ENCODE peak calls at places on chromosome 9, in seven cellular contexts. E, Z, X, R, W, S and I are unnamed samples.
A peak's percentile ranks its signal among the peaks of the same experiment; 100 is the strongest.

GRCh38 chr9:38689678-38690077 is 30.3 kb downstream of the FAM240B start:
- DNase-seq in E (no peak), Z (no peak), X (no peak), R (peak; percentile 37), W (no peak), S (peak; percentile 22), I (peak; percentile 48)

GRCh38 chr9:90064248-90064647 is 459.4 kb downstream of the GADD45G start:
- DNase-seq in E (no peak), Z (no peak), X (no peak), R (no peak), W (peak; percentile 62), S (no peak), I (no peak)

GRCh38 chr9:137339606-137340462 is 37.8 kb upstream of the NRARP start:
- DNase-seq in E (no peak), Z (no peak), X (peak; percentile 8), R (peak; percentile 62), W (no peak), S (no peak), I (no peak)

GRCh38 chr9:126781717-126782388 is 23.0 kb upstream of the ZBTB43 start:
- DNase-seq in E (peak; percentile 89), Z (peak; percentile 84), X (peak; percentile 89), R (peak; percentile 49), W (peak; percentile 96), S (peak; percentile 65), I (peak; percentile 75)

GRCh38 chr9:111925017-111925770 is 28.6 kb downstream of the UGCG start:
- DNase-seq in E (no peak), Z (no peak), X (no peak), R (no peak), W (no peak), S (no peak), I (no peak)

GRCh38 chr9:97830884-97831829 is 21.9 kb upstream of the FOXE1 start:
- DNase-seq in E (no peak), Z (no peak), X (no peak), R (no peak), W (no peak), S (no peak), I (no peak)

GRCh38 chr9:35859310-35859994 is 10.7 kb downstream of the OR13J1 start:
- DNase-seq in E (no peak), Z (no peak), X (peak; percentile 27), R (peak; percentile 4), W (peak; percentile 91), S (no peak), I (no peak)

GRCh38 chr9:114981095-114981494 is 50.7 kb upstream of the TNFSF8 start:
- DNase-seq in E (no peak), Z (no peak), X (no peak), R (no peak), W (no peak), S (no peak), I (peak; percentile 11)

GRCh38 chr9:110040788-110041187 is 167.2 kb downstream of the C9orf152 start:
- DNase-seq in E (no peak), Z (no peak), X (no peak), R (peak; percentile 85), W (no peak), S (no peak), I (no peak)

GRCh38 chr9:75152416-75152815 is 64.1 kb downstream of the OSTF1 start:
- DNase-seq in E (no peak), Z (no peak), X (no peak), R (no peak), W (no peak), S (no peak), I (no peak)

GRCh38 chr9:89686134-89686533 is 81.3 kb downstream of the GADD45G start:
- DNase-seq in E (peak; percentile 85), Z (no peak), X (no peak), R (no peak), W (no peak), S (no peak), I (no peak)

GRCh38 chr9:107119294-107119693 is 163.8 kb upstream of the RAD23B start:
- DNase-seq in E (no peak), Z (no peak), X (no peak), R (no peak), W (no peak), S (no peak), I (no peak)

GRCh38 chr9:21357479-21358290 is 7.0 kb upstream of the IFNA6 start:
- DNase-seq in E (no peak), Z (no peak), X (no peak), R (peak; percentile 22), W (no peak), S (no peak), I (no peak)
- H3K4me3 ChIP-seq in E (no peak overlapping the region), Z (no peak overlapping the region), X (no peak overlapping the region), R (no peak overlapping the region), W (no peak overlapping the region), S (no peak overlapping the region), I (no peak overlapping the region)

GRCh38 chr9:136110082-136111061 is 8.3 kb downstream of the TMEM250 start:
- DNase-seq in E (no peak), Z (no peak), X (no peak), R (peak; percentile 21), W (no peak), S (no peak), I (peak; percentile 62)
- TF ChIP-seq CTCF in E (no peak), Z (no peak), X (no peak), R (peak; percentile 37), W (no peak), S (peak; percentile 16), I (no peak)

GRCh38 chr9:27497883-27498553 is 26.1 kb upstream of the IFNK start:
- DNase-seq in E (no peak), Z (no peak), X (no peak), R (no peak), W (no peak), S (no peak), I (no peak)
- H3K4me3 ChIP-seq in E (no peak overlapping the region), Z (no peak overlapping the region), X (no peak overlapping the region), R (no peak overlapping the region), W (no peak overlapping the region), S (no peak overlapping the region), I (no peak overlapping the region)

GRCh38 chr9:15967068-15967467 is 414.2 kb downstream of the CCDC171 start:
- DNase-seq in E (no peak), Z (no peak), X (no peak), R (no peak), W (no peak), S (no peak), I (no peak)
- TF ChIP-seq CTCF in E (no peak), Z (no peak), X (no peak), R (no peak), W (no peak), S (peak; percentile 23), I (no peak)

GRCh38 chr9:86939896-86940295 is 7.4 kb downstream of the GAS1 start:
- DNase-seq in E (no peak), Z (no peak), X (no peak), R (no peak), W (no peak), S (no peak), I (no peak)

GRCh38 chr9:86939311-86939710 is 8.0 kb downstream of the GAS1 start:
- DNase-seq in E (no peak), Z (no peak), X (no peak), R (no peak), W (no peak), S (no peak), I (no peak)

GRCh38 chr9:86942352-86943222 is 4.7 kb downstream of the GAS1 start:
- DNase-seq in E (no peak), Z (no peak), X (no peak), R (no peak), W (no peak), S (no peak), I (no peak)

GRCh38 chr9:86940774-86941173 is 6.5 kb downstream of the GAS1 start:
- DNase-seq in E (no peak), Z (no peak), X (no peak), R (no peak), W (no peak), S (no peak), I (no peak)

GRCh38 chr9:86941196-86941595 is 6.1 kb downstream of the GAS1 start:
- DNase-seq in E (no peak), Z (no peak), X (no peak), R (no peak), W (no peak), S (no peak), I (no peak)
- H3K4me3 ChIP-seq in E (no peak overlapping the region), Z (no peak overlapping the region), X (no peak overlapping the region), R (no peak overlapping the region), W (no peak overlapping the region), S (no peak overlapping the region), I (no peak overlapping the region)

DNA sequence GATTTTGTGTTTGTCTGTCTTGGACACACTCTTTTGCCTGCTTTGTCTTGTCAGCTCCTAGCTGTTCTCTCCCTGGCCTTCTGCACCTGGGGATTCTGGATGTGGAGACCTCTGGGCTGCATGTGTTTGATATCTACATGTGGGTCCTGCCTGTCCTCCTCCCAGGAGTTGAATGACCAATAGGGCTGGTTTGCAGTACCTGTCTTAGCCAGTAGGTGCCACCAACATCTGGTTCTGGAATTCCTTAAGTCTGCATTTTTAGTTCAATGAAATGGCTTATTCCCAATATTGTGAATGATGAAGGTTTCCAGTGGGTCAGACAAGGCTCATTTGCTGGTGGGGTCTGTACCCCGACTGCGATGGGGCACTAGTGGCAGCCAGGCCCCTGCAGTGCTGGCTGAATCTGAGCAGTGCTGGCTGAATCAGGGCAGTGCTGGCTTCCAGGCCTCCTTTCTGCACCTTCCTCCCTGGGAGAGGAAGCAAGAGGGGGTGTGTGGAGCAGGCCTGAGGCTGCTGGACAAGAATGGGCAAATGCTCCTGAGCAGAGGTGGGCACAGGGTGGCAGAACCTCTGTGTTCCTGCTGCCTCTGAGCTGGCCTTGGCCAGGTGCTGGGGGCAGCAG is 73.3 kb downstream of the RXRA start:
- DNase-seq in E (no peak), Z (no peak), X (no peak), R (no peak), W (no peak), S (no peak), I (no peak)
- TF ChIP-seq CTCF in E (peak; percentile 25), Z (peak; percentile 52), X (peak; percentile 9), R (peak; percentile 68), W (peak; percentile 16), S (peak; percentile 14), I (peak; percentile 28)

DNA sequence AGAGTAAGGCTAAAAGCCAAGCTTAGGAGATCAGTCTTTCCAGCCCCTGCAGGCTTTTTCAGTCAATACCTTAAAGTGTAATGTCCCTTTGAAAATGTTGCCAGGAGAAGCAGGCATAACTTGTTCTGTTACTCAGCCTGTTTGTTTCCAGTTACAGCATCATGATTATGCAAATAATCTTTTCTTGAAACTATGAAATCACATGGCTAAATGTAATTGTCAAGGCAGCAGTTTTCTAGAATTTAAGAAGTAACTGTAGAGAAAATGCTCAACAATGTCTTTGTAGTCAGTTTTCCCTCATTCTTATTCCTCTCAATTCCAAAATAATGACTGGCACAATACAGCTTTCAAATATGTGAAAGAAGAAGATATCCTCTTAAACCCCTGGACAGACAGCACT is 1.9 kb upstream of the GPR107 start:
- DNase-seq in E (no peak), Z (no peak), X (no peak), R (no peak), W (no peak), S (no peak), I (no peak)
- H3K4me3 ChIP-seq in E (no peak overlapping the region), Z (no peak overlapping the region), X (no peak overlapping the region), R (no peak overlapping the region), W (no peak overlapping the region), S (no peak overlapping the region), I (no peak overlapping the region)